ENCODE peak calls at places on chromosomes 6 and 20, in nine cellular contexts. A, H, N, L, J, M, V, Z and W are unnamed samples.

GRCh38 chr6:226516-227073 is 65.7 kb upstream of the DUSP22 start:
- DNase-seq in A (no peak), H (no peak), N (no peak), L (no peak), J (no peak), M (no peak), V (no peak), Z (no peak), W (no peak)

GRCh38 chr6:150140236-150140969 is 2.4 kb upstream of the PPP1R14C start:
- DNase-seq in A (no peak), H (no peak), N (no peak), L (no peak), J (no peak), M (no peak), V (no peak), Z (no peak), W (no peak)

GRCh38 chr6:119426619-119427018 is 77.1 kb upstream of the MAN1A1 start:
- DNase-seq in A (no peak), H (no peak), N (no peak), L (no peak), J (no peak), M (no peak), V (no peak), Z (peak; percentile 30), W (no peak)

GRCh38 chr20:41352666-41353065 is 12.0 kb downstream of the LPIN3 start:
- DNase-seq in A (no peak), H (no peak), N (no peak), L (no peak), J (no peak), M (no peak), V (no peak), Z (no peak), W (no peak)

GRCh38 chr6:160973311-160973710 is 18.3 kb upstream of the MAP3K4 start:
- DNase-seq in A (no peak), H (no peak), N (peak; percentile 74), L (no peak), J (no peak), M (no peak), V (no peak), Z (no peak), W (no peak)

GRCh38 chr6:109082178-109082577 is 12.5 kb downstream of the SESN1 start:
- DNase-seq in A (no peak), H (no peak), N (no peak), L (no peak), J (no peak), M (no peak), V (no peak), Z (no peak), W (no peak)

GRCh38 chr20:8272758-8273157 is 140.7 kb downstream of the PLCB1 start:
- DNase-seq in A (no peak), H (no peak), N (no peak), L (no peak), J (no peak), M (no peak), V (no peak), Z (no peak), W (no peak)

GRCh38 chr6:147194652-147195403 is 9.4 kb upstream of the STXBP5 start:
- DNase-seq in A (no peak), H (no peak), N (no peak), L (no peak), J (no peak), M (no peak), V (no peak), Z (no peak), W (no peak)

GRCh38 chr6:39453956-39454524 is 131.5 kb upstream of the KCNK16 start:
- DNase-seq in A (no peak), H (no peak), N (no peak), L (no peak), J (no peak), M (peak; percentile 30), V (no peak), Z (no peak), W (no peak)

GRCh38 chr20:6613280-6613861 is 154.1 kb upstream of the BMP2 start:
- DNase-seq in A (no peak), H (no peak), N (no peak), L (no peak), J (no peak), M (no peak), V (no peak), Z (no peak), W (no peak)

GRCh38 chr20:33796907-33797544 is 14.1 kb upstream of the CHMP4B start:
- DNase-seq in A (no peak), H (peak; percentile 60), N (no peak), L (no peak), J (no peak), M (no peak), V (peak; percentile 41), Z (no peak), W (no peak)

GRCh38 chr20:5148581-5148980 is 21.8 kb downstream of the CDS2 start:
- DNase-seq in A (no peak), H (no peak), N (no peak), L (no peak), J (no peak), M (no peak), V (no peak), Z (no peak), W (no peak)

GRCh38 chr6:35031611-35032529 is 109.3 kb downstream of the TCP11 start:
- DNase-seq in A (no peak), H (no peak), N (no peak), L (no peak), J (no peak), M (no peak), V (no peak), Z (no peak), W (no peak)

GRCh38 chr6:129544892-129545612 is 164.9 kb downstream of the ARHGAP18 start:
- DNase-seq in A (no peak), H (no peak), N (no peak), L (no peak), J (no peak), M (no peak), V (no peak), Z (no peak), W (no peak)

GRCh38 chr6:79421001-79421411 is 116.2 kb downstream of the LCA5 start:
- DNase-seq in A (no peak), H (no peak), N (no peak), L (no peak), J (no peak), M (peak; percentile 41), V (no peak), Z (no peak), W (no peak)

GRCh38 chr20:32535316-32535952 is 49.7 kb downstream of the NOL4L start:
- DNase-seq in A (peak; percentile 47), H (no peak), N (no peak), L (no peak), J (no peak), M (no peak), V (no peak), Z (no peak), W (no peak)

GRCh38 chr6:25746968-25747367 is 7.6 kb upstream of the SLC17A4 start:
- DNase-seq in A (no peak), H (no peak), N (no peak), L (no peak), J (no peak), M (no peak), V (no peak), Z (no peak), W (no peak)
- TF ChIP-seq CTCF in A (peak; percentile 19), H (no peak), N (no peak), L (no peak), J (no peak), M (peak; percentile 17), V (no peak), Z (no peak), W (no peak)

DNA sequence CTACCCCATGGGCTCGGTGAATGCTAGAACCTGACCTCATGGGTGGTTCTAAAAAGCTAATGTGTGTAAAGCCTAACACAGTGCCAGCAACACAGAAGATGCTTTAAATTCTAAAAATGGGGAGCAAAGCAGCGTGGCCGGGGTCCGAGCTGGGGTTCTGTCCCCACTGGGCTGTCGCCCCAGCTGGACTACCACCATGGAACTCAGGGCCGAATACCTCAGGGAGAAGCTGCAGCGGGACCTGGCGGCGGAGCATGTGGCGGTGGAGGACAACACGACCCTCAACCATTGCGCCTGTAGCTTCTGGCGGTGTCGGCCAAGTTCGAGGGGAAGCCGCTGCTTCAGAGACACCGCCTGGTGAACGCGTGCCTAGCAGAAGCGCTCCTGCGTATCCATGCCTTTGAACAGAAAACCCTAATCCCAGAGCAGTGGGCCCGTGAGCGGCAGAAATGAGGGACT is 8.4 kb downstream of the SOX4 start:
- DNase-seq in A (no peak), H (no peak), N (no peak), L (no peak), J (no peak), M (no peak), V (no peak), Z (no peak), W (no peak)
- H3K4me1 ChIP-seq in A (peaks cover 23% of the 10 kb centered on the region), H (peaks cover 4% of the 10 kb centered on the region), N (peaks cover 18% of the 10 kb centered on the region), L (peaks cover 17% of the 10 kb centered on the region), J (no peaks in the 10 kb centered on the region), M (peaks cover 9% of the 10 kb centered on the region), V (peaks cover 16% of the 10 kb centered on the region), Z (peaks cover 5% of the 10 kb centered on the region), W (no peaks in the 10 kb centered on the region)

DNA sequence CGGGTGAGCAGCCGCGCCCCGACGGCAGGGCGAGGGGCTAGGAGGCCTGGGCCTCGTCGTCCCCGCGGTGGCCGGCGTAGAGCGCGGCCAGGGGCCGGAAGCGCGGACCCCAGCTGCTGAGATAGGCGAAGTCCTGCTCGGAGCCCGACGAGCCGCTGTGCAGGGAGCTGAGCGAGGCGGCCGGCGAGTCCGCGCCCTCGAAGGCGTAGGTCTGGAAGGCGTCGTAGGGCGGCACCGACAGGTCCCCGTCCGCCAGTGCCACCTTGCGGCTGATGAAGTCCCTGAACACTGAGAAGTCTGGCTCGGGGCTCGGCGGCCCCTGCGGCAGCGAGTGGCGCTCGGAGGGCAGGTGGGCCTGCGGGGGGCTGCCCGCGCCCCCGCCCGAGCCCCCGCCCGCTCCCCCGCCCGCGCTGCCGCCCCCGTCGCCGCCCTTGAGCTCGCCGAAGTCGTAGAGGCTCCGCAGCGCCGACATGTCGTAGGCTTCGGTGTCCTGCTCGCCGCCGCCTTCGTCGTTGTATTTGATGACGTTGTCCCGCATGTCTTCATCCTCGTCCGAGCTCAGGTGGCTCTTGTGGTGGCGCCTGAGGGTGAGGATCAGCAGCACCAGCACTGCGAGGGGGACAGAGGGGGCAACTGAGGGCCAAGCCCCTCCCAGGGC is 56.5 kb downstream of the CD40 start:
- DNase-seq in A (peak; percentile 94), H (peak; percentile 13), N (peak; percentile 64), L (peak; percentile 91), J (peak; percentile 52), M (no peak), V (peak; percentile 87), Z (peak; percentile 48), W (no peak)
- TF ChIP-seq CTCF in A (peak; percentile 64), H (peak; percentile 25), N (peak; percentile 75), L (peak; percentile 79), J (peak; percentile 42), M (peak; percentile 68), V (peak; percentile 68), Z (peak; percentile 56), W (peak; percentile 47)

DNA sequence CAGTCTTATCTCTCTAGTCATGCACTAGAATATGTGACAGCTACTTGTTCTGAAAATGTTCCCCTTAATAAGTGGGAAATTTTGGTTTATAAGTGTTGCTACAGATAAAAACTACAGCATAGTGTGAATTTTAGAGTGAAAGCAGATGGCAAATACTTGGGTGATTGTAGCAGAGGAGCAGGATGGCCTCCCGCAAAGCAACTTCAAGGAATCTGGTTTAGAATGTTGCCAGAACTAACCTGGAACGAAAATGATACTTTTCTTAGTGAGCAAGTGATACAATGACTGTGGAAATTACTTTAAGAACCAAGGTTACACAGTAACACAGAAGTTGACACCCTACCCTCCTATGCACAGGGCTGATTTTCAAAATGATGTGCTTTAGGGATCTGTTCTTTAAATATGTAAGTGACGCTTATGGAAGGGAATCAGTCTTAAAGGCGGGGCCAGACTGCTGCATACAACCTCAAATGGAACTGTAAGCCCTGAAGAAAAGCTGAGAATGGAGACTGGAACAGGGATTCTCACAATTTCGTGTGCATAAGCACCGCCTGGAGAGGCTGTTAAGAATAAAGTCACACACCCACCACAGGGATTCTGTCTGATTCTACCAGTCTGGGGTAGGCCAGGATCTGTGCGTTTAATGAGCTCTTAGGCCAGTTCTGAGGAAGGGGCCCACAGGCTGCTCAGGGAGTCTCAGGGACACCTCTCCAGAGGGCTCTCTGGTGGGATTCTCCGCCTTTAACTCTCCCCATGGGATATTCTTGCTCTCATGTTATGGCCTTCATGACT is 97.9 kb downstream of the FYN start:
- DNase-seq in A (no peak), H (no peak), N (no peak), L (no peak), J (no peak), M (no peak), V (no peak), Z (no peak), W (no peak)
- H3K4me1 ChIP-seq in A (peaks cover 18% of the 10 kb centered on the region), H (no peaks in the 10 kb centered on the region), N (peaks cover 38% of the 10 kb centered on the region), L (peaks cover 45% of the 10 kb centered on the region), J (peaks cover 2% of the 10 kb centered on the region), M (no peaks in the 10 kb centered on the region), V (no peaks in the 10 kb centered on the region), Z (no peaks in the 10 kb centered on the region), W (no peaks in the 10 kb centered on the region)